ENCODE peak calls at places on chromosomes 12 and 14, in eight cellular contexts. E is tibial nerve; K is HL-60; U is AG04450; P is effector memory CD4-positive, alpha-beta T cell; Z is left lung; I is sigmoid colon; X is stomach. M is an unnamed sample. For H3K27me3, the result is how much of the 10 kb centered on the place peaks cover.

GRCh38 chr12:47829584-47829983 is 9.9 kb upstream of the HDAC7 start:
- DNase-seq in Z (no peak), P (no peak), E (no peak), U (no peak), I (no peak), K (no peak), X (no peak), M (no peak)

GRCh38 chr12:107718606-107719005 is 33.0 kb downstream of the PWP1 start:
- DNase-seq in K (no peak), P (no peak), Z (no peak), X (no peak), E (no peak), U (no peak), I (no peak), M (no peak)

GRCh38 chr14:93073833-93074769 is 41.6 kb downstream of the ITPK1 start:
- DNase-seq in P (no peak), K (peak), E (peak), I (no peak), X (no peak), Z (peak), U (no peak), M (no peak)

GRCh38 chr14:104868060-104868740 is 3.1 kb downstream of the CEP170B start:
- DNase-seq in P (no peak), I (peak), U (no peak), E (no peak), Z (no peak), K (no peak), X (no peak), M (no peak)

GRCh38 chr14:66859063-66859671 is 330.1 kb upstream of the GARIN2 start:
- DNase-seq in X (no peak), P (no peak), I (no peak), K (no peak), Z (no peak), E (no peak), U (no peak), M (no peak)

GRCh38 chr12:53770281-53770680 is 18.5 kb upstream of the CISTR start:
- DNase-seq in I (no peak), U (peak), Z (no peak), X (no peak), E (no peak), K (no peak), P (no peak), M (no peak)

GRCh38 chr12:26696613-26697092 is 136.3 kb downstream of the ITPR2 start:
- DNase-seq in I (no peak), E (no peak), K (no peak), Z (no peak), P (no peak), X (no peak), U (no peak), M (peak)

GRCh38 chr12:69732088-69732487 is 6.6 kb upstream of the RAB3IP start:
- DNase-seq in U (no peak), K (no peak), P (no peak), I (no peak), X (no peak), Z (no peak), E (no peak), M (no peak)

GRCh38 chr14:60665178-60665555 is 15.9 kb upstream of the SIX1 start:
- DNase-seq in K (no peak), U (no peak), X (no peak), Z (no peak), P (no peak), E (no peak), I (no peak), M (no peak)

GRCh38 chr12:69755302-69755701 is 16.6 kb downstream of the RAB3IP start:
- DNase-seq in E (no peak), Z (no peak), I (no peak), X (no peak), K (no peak), U (no peak), P (no peak), M (no peak)

GRCh38 chr14:70808023-70808401 is 1.3 kb downstream of the MAP3K9 start:
- DNase-seq in X (peak), P (peak), I (no peak), Z (peak), E (no peak), K (no peak), U (no peak), M (no peak)

GRCh38 chr14:93033983-93034670 is 81.6 kb downstream of the ITPK1 start:
- DNase-seq in X (no peak), Z (no peak), K (no peak), P (no peak), E (no peak), U (no peak), I (no peak), M (no peak)

GRCh38 chr14:106044515-106044914 is 518.1 kb downstream of the TMEM121 start:
- DNase-seq in P (no peak), U (no peak), Z (no peak), I (no peak), X (no peak), K (no peak), E (no peak), M (no peak)

GRCh38 chr12:110084314-110085015 is 36.1 kb upstream of the C12orf76 start:
- DNase-seq in E (no peak), P (no peak), X (no peak), Z (no peak), K (no peak), U (no peak), I (no peak), M (peak)

GRCh38 chr14:104382361-104383087 is 197.0 kb upstream of the C14orf180 start:
- DNase-seq in Z (no peak), P (no peak), U (no peak), X (no peak), E (no peak), K (no peak), I (peak), M (no peak)

GRCh38 chr12:87667378-87667777 is 361.8 kb downstream of the C12orf50 start:
- DNase-seq in I (no peak), U (no peak), K (no peak), X (no peak), Z (no peak), E (no peak), P (no peak), M (peak)

GRCh38 chr14:102362084-102362483 is 606 bp downstream of the CINP start:
- DNase-seq in U (no peak), Z (no peak), X (no peak), K (no peak), E (no peak), I (no peak), P (no peak), M (peak)

GRCh38 chr14:73428354-73428824 is 30.0 kb downstream of the NUMB start:
- DNase-seq in I (no peak), X (peak), Z (peak), U (no peak), K (no peak), E (no peak), P (no peak), M (peak)

GRCh38 chr14:91373591-91374245 is 43.9 kb downstream of the CCDC88C start:
- DNase-seq in K (no peak), U (no peak), X (no peak), I (no peak), E (no peak), Z (no peak), P (no peak), M (no peak)

GRCh38 chr12:30416631-30417030 is 279.0 kb downstream of the IPO8 start:
- DNase-seq in X (no peak), Z (no peak), P (no peak), K (no peak), E (no peak), U (no peak), I (no peak), M (no peak)

GRCh38 chr14:55328317-55328716 is 57.1 kb downstream of the FBXO34 start:
- DNase-seq in K (no peak), U (no peak), P (no peak), I (no peak), E (no peak), Z (no peak), X (no peak), M (peak)

GRCh38 chr14:80523518-80524117 is 312.3 kb upstream of the DIO2 start:
- DNase-seq in Z (no peak), I (no peak), X (no peak), U (no peak), P (no peak), E (no peak), K (no peak), M (no peak)

GRCh38 chr12:122021193-122021821 is 377 bp upstream of the BCL7A start:
- DNase-seq in K (peak), Z (no peak), X (no peak), I (peak), U (no peak), E (no peak), P (no peak), M (peak)

GRCh38 chr12:93571854-93572711 is at the start of gene SOCS2:
- DNase-seq in Z (peak), K (no peak), X (peak), I (peak), P (no peak), E (peak), U (no peak), M (peak)

GRCh38 chr12:46717159-46717558 is 108.6 kb downstream of the SLC38A4 start:
- DNase-seq in K (no peak), I (no peak), X (no peak), U (no peak), Z (no peak), E (no peak), P (no peak), M (no peak)

GRCh38 chr12:52534482-52534881 is 14.3 kb upstream of the KRT5 start:
- DNase-seq in U (no peak), P (no peak), E (no peak), X (no peak), Z (no peak), I (no peak), K (no peak), M (no peak)

GRCh38 chr14:22733829-22734228 is 32.7 kb upstream of the OXA1L start:
- DNase-seq in X (no peak), K (no peak), P (no peak), Z (no peak), U (no peak), I (no peak), E (no peak), M (peak)

GRCh38 chr14:22740020-22740419 is 26.5 kb upstream of the OXA1L start:
- DNase-seq in E (no peak), X (no peak), U (no peak), K (no peak), I (no peak), P (no peak), Z (no peak), M (no peak)

GRCh38 chr14:22739423-22739822 is 27.1 kb upstream of the OXA1L start:
- DNase-seq in K (no peak), P (no peak), I (no peak), U (no peak), X (no peak), E (no peak), Z (no peak), M (peak)

GRCh38 chr14:22735096-22735495 is 31.4 kb upstream of the OXA1L start:
- DNase-seq in K (no peak), I (no peak), P (no peak), U (no peak), X (no peak), Z (no peak), E (no peak), M (no peak)

GRCh38 chr14:22737052-22737451 is 29.4 kb upstream of the OXA1L start:
- DNase-seq in X (no peak), P (no peak), U (no peak), K (no peak), I (no peak), E (no peak), Z (no peak), M (peak)
- H3K27ac ChIP-seq in X (no peak), P (no peak), U (no peak), K (no peak), I (no peak), E (no peak), Z (no peak), M (no peak)

DNA sequence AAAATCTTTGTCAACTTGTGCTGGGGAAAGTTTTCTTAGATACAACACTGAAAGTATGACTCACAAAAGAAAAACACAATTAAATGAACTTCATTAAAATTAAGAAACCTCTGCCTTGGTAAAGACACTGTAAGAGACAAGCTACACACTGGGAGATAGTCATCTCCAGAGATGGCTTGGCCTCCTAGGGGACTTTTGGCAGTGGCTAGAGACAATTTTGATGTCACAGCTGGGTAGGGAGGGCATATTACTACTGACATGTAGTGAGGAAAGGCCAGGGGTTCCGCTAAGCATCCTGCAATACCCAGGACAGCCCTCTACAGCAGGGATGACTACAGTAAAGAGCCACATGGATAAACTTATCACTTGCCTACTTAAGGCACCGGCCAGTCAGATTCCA is 8.7 kb upstream of the RNASE4 start:
- DNase-seq in P (no peak), E (no peak), I (no peak), X (no peak), U (no peak), Z (no peak), K (no peak), M (no peak)
- H3K27me3 ChIP-seq in P (under half), E (under half), I (under half), X (under half), U (under half), Z (under half), K (under half), M (under half)

GRCh38 chr12:1994429-1995143 is 9.7 kb downstream of the DCP1B start:
- DNase-seq in P (no peak), U (no peak), K (no peak), E (no peak), I (no peak), Z (no peak), X (no peak), M (no peak)

GRCh38 chr12:1993341-1993740 is 10.9 kb downstream of the DCP1B start:
- DNase-seq in U (peak), K (peak), X (no peak), P (no peak), E (no peak), I (no peak), Z (no peak), M (peak)

GRCh38 chr12:1993871-1994371 is 10.3 kb downstream of the DCP1B start:
- DNase-seq in K (peak), I (no peak), Z (no peak), X (no peak), E (no peak), U (peak), P (peak), M (no peak)

GRCh38 chr12:1992732-1993131 is 11.5 kb downstream of the DCP1B start:
- DNase-seq in I (no peak), E (no peak), K (no peak), P (no peak), Z (no peak), U (no peak), X (no peak), M (no peak)

GRCh38 chr12:1995205-1995896 is 8.9 kb downstream of the DCP1B start:
- DNase-seq in I (no peak), P (no peak), Z (no peak), K (peak), X (no peak), E (no peak), U (no peak), M (no peak)
- H3K27ac ChIP-seq in I (peak), P (no peak), Z (no peak), K (peak), X (no peak), E (no peak), U (no peak), M (no peak)

GRCh38 chr14:94129758-94130414 is 482 bp upstream of the IFI27L2 start:
- DNase-seq in X (no peak), P (no peak), Z (no peak), K (no peak), I (no peak), E (peak), U (no peak), M (peak)

GRCh38 chr14:94129111-94129757 is at the start of gene IFI27L2:
- DNase-seq in X (peak), P (peak), E (peak), U (peak), K (peak), Z (peak), I (peak), M (peak)

GRCh38 chr14:94127330-94127729 is 2.1 kb downstream of the IFI27L2 start:
- DNase-seq in U (no peak), I (no peak), P (no peak), K (no peak), E (peak), X (no peak), Z (no peak), M (no peak)

GRCh38 chr14:94126800-94127199 is 2.6 kb downstream of the IFI27L2 start:
- DNase-seq in Z (no peak), P (no peak), U (no peak), X (no peak), I (peak), K (no peak), E (peak), M (no peak)

GRCh38 chr14:94128216-94128839 is 1.1 kb downstream of the IFI27L2 start:
- DNase-seq in K (no peak), E (no peak), P (no peak), Z (no peak), U (no peak), I (peak), X (peak), M (no peak)
- H3K27me3 ChIP-seq in K (under half), E (under half), P (under half), Z (under half), U (under half), I (under half), X (under half), M (under half)